ENCODE peak calls at places on chromosomes 16 and 17, in seven cellular contexts. R, W, S, L, H, Q and Z are unnamed samples.

GRCh38 chr17:80742091-80742490 is 197.5 kb downstream of the RPTOR start:
- DNase-seq in R (no peak), W (no peak), S (no peak), L (no peak), H (no peak), Q (no peak), Z (no peak)

GRCh38 chr16:67674851-67675578 is 8.4 kb downstream of the C16orf86 start:
- DNase-seq in R (no peak), W (no peak), S (no peak), L (peak), H (no peak), Q (no peak), Z (no peak)

GRCh38 chr16:2826591-2827480 is 3.3 kb upstream of the ZG16B start:
- DNase-seq in R (no peak), W (no peak), S (no peak), L (no peak), H (no peak), Q (no peak), Z (no peak)

GRCh38 chr17:40437095-40437732 is 6.0 kb upstream of the IGFBP4 start:
- DNase-seq in R (no peak), W (no peak), S (no peak), L (no peak), H (no peak), Q (no peak), Z (no peak)

GRCh38 chr17:1764274-1764673 is 2.4 kb downstream of the SERPINF1 start:
- DNase-seq in R (peak), W (no peak), S (peak), L (peak), H (peak), Q (peak), Z (peak)

GRCh38 chr17:59492091-59492451 is 73.3 kb upstream of the DHX40 start:
- DNase-seq in R (no peak), W (no peak), S (no peak), L (no peak), H (no peak), Q (no peak), Z (no peak)

GRCh38 chr17:71500761-71501555 is 619.9 kb upstream of the SOX9 start:
- DNase-seq in R (peak), W (no peak), S (peak), L (no peak), H (no peak), Q (no peak), Z (no peak)

GRCh38 chr16:53518550-53519416 is 15.8 kb upstream of the AKTIP start:
- DNase-seq in R (no peak), W (no peak), S (peak), L (no peak), H (no peak), Q (peak), Z (no peak)

GRCh38 chr17:31424944-31425582 is 33.6 kb downstream of the RAB11FIP4 start:
- DNase-seq in R (no peak), W (peak), S (peak), L (peak), H (no peak), Q (no peak), Z (no peak)

GRCh38 chr16:29816694-29817441 is 916 bp downstream of the PAGR1 start:
- DNase-seq in R (peak), W (peak), S (peak), L (peak), H (peak), Q (peak), Z (peak)

GRCh38 chr16:86668136-86668535 is 89.8 kb downstream of the FOXL1 start:
- DNase-seq in R (peak), W (no peak), S (peak), L (no peak), H (no peak), Q (no peak), Z (peak)

GRCh38 chr17:33686171-33686570 is 393.1 kb upstream of the ASIC2 start:
- DNase-seq in R (no peak), W (peak), S (no peak), L (no peak), H (no peak), Q (no peak), Z (no peak)

GRCh38 chr16:24539850-24540484 is 601 bp downstream of the RBBP6 start:
- DNase-seq in R (no peak), W (no peak), S (peak), L (peak), H (peak), Q (peak), Z (peak)

GRCh38 chr16:75306102-75306762 is 54.8 kb upstream of the BCAR1 start:
- DNase-seq in R (peak), W (no peak), S (no peak), L (no peak), H (no peak), Q (no peak), Z (no peak)

GRCh38 chr16:69672315-69672997 is 53.9 kb downstream of the NQO1 start:
- DNase-seq in R (no peak), W (no peak), S (no peak), L (no peak), H (no peak), Q (no peak), Z (no peak)

GRCh38 chr16:84732674-84733352 is 33.0 kb downstream of the USP10 start:
- DNase-seq in R (no peak), W (no peak), S (no peak), L (no peak), H (no peak), Q (no peak), Z (no peak)

GRCh38 chr17:9905078-9905415 is at the start of gene RCVRN:
- DNase-seq in R (no peak), W (no peak), S (no peak), L (peak), H (no peak), Q (no peak), Z (no peak)

GRCh38 chr17:77141846-77142449 is 1.2 kb downstream of the SEC14L1 start:
- DNase-seq in R (no peak), W (no peak), S (no peak), L (no peak), H (no peak), Q (no peak), Z (no peak)

GRCh38 chr16:35306915-35307314 is 1847.5 kb downstream of the TP53TG3F start:
- DNase-seq in R (no peak), W (no peak), S (no peak), L (no peak), H (no peak), Q (no peak), Z (no peak)

GRCh38 chr17:55577687-55578086 is 66.4 kb upstream of the SMIM36 start:
- DNase-seq in R (no peak), W (no peak), S (no peak), L (peak), H (peak), Q (peak), Z (peak)

GRCh38 chr16:181668-182021 is 1.4 kb downstream of the HBQ1 start:
- DNase-seq in R (no peak), W (peak), S (peak), L (no peak), H (no peak), Q (no peak), Z (no peak)

GRCh38 chr16:2751577-2752034 is 832 bp upstream of the SRRM2 start:
- DNase-seq in R (no peak), W (peak), S (no peak), L (peak), H (peak), Q (peak), Z (no peak)

GRCh38 chr17:53818894-53819293 is 3.8 kb upstream of the KIF2B start:
- DNase-seq in R (no peak), W (no peak), S (no peak), L (no peak), H (no peak), Q (no peak), Z (no peak)

GRCh38 chr16:4290236-4290830 is 17.5 kb upstream of the TFAP4 start:
- DNase-seq in R (peak), W (peak), S (peak), L (no peak), H (no peak), Q (no peak), Z (no peak)

GRCh38 chr17:46984892-46985291 is 5.8 kb upstream of the RPRML start:
- DNase-seq in R (no peak), W (no peak), S (no peak), L (peak), H (no peak), Q (no peak), Z (no peak)

GRCh38 chr17:57898487-57899311 is 48.9 kb upstream of the MRPS23 start:
- DNase-seq in R (peak), W (peak), S (peak), L (peak), H (peak), Q (no peak), Z (peak)

GRCh38 chr16:68411086-68411485 is 37.2 kb downstream of the SMPD3 start:
- DNase-seq in R (no peak), W (no peak), S (no peak), L (peak), H (no peak), Q (no peak), Z (no peak)

GRCh38 chr17:1643999-1644492 is 1.5 kb downstream of the SCARF1 start:
- DNase-seq in R (no peak), W (no peak), S (peak), L (no peak), H (no peak), Q (no peak), Z (no peak)

GRCh38 chr16:75062135-75062943 is 54.2 kb downstream of the LDHD start:
- DNase-seq in R (no peak), W (no peak), S (no peak), L (peak), H (peak), Q (no peak), Z (peak)

GRCh38 chr17:9055281-9055680 is 34.0 kb downstream of the NTN1 start:
- DNase-seq in R (no peak), W (no peak), S (no peak), L (no peak), H (no peak), Q (no peak), Z (no peak)

GRCh38 chr16:48231675-48232214 is 12.4 kb upstream of the LONP2 start:
- DNase-seq in R (peak), W (peak), S (peak), L (no peak), H (no peak), Q (no peak), Z (peak)

GRCh38 chr16:66095676-66096075 is 270.8 kb upstream of the CDH5 start:
- DNase-seq in R (no peak), W (no peak), S (no peak), L (no peak), H (no peak), Q (no peak), Z (no peak)
- TF ChIP-seq CTCF in R (peak), W (peak), S (no peak), L (no peak), H (no peak), Q (no peak), Z (no peak)

GRCh38 chr17:20225162-20226115 is 216.3 kb downstream of the SPECC1 start:
- DNase-seq in R (no peak), W (peak), S (no peak), L (no peak), H (no peak), Q (no peak), Z (no peak)
- TF ChIP-seq CTCF in R (peak), W (no peak), S (no peak), L (no peak), H (no peak), Q (peak), Z (no peak)

GRCh38 chr17:28426081-28426519 is 20.1 kb upstream of the SLC46A1 start:
- DNase-seq in R (no peak), W (peak), S (no peak), L (no peak), H (no peak), Q (no peak), Z (no peak)
- TF ChIP-seq CTCF in R (peak), W (peak), S (peak), L (peak), H (peak), Q (peak), Z (no peak)

GRCh38 chr17:48470388-48471034 is 40.5 kb upstream of the SKAP1 start:
- DNase-seq in R (peak), W (no peak), S (peak), L (no peak), H (no peak), Q (no peak), Z (no peak)
- TF ChIP-seq CTCF in R (peak), W (peak), S (peak), L (peak), H (no peak), Q (no peak), Z (no peak)

GRCh38 chr17:7587420-7587786 is 2.5 kb downstream of the SOX15 start:
- DNase-seq in R (peak), W (no peak), S (peak), L (no peak), H (no peak), Q (no peak), Z (no peak)

GRCh38 chr17:7587831-7588230 is 2.1 kb downstream of the SOX15 start:
- DNase-seq in R (peak), W (no peak), S (peak), L (peak), H (no peak), Q (no peak), Z (no peak)

GRCh38 chr17:7588553-7589203 is 1.2 kb downstream of the SOX15 start:
- DNase-seq in R (no peak), W (peak), S (no peak), L (peak), H (no peak), Q (no peak), Z (no peak)

GRCh38 chr17:7589204-7589868 is 558 bp downstream of the SOX15 start:
- DNase-seq in R (peak), W (peak), S (peak), L (peak), H (peak), Q (peak), Z (peak)

DNA sequence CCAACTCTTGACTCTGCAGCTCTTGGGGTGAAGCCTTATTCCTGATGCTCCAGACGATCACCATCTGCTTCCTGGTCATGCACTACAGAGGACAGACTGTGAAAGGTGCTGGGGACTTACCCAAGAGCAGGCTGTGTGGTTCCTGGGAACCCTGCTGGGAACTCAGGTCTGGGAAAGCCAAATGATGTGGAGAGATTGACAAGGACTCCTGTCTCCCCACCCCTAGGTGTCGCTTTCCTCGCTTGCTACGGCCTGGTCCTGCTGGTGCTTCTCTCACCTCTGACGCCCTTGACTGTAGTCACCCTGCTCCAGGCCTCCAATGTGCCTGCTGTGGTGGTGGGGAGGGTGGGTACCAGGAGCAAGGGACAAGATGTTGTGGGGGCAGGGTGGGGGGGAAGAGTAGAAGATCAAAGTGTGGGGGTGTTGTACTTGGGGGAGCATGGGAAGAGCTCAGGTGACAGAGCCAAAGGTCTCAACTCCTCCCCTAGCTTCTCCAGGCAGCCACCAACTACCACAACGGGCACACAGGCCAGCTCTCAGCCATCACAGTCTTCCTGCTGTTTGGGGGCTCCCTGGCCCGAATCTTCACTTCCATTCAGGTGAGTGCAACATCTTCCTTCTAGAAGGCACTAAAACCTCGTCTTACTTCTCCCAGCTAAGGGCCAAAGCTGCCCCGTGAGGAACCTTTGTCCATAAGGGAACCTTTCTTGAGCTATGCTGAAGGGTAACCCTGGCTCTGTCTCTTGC is 3.0 kb downstream of the SOX15 start:
- DNase-seq in R (no peak), W (no peak), S (no peak), L (peak), H (no peak), Q (no peak), Z (no peak)
- TF ChIP-seq CTCF in R (peak), W (no peak), S (peak), L (no peak), H (peak), Q (peak), Z (no peak)

DNA sequence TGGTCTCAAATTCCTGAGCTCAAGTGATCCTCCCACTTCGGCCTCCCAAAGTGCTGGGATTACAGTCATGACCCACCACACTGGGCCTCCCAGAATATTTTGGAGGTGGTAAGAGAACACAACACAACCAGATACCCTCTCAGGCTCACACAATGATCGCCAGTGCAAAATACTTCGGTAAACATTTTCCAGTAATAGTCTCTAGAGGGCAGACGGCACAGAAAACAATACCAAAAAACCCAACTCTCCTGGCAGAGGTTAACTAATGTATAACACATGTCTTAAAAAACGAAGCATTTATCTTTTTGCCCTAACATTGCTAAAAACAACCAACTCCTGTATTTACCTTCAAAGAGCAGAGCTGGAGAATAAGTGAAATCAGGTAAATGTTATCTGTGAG is 10.5 kb downstream of the NUFIP2 start:
- DNase-seq in R (no peak), W (peak), S (peak), L (no peak), H (no peak), Q (no peak), Z (no peak)
- TF ChIP-seq CTCF in R (peak), W (peak), S (peak), L (no peak), H (peak), Q (no peak), Z (no peak)

GRCh38 chr17:65561394-65562205 is at the start of gene AXIN2:
- DNase-seq in R (peak), W (peak), S (peak), L (peak), H (peak), Q (peak), Z (peak)
- TF ChIP-seq CTCF in R (peak), W (peak), S (peak), L (peak), H (peak), Q (peak), Z (no peak)